ENCODE peak calls at places on chromosome 16, in nine cellular contexts. W is endothelial cell; A is HEK293T; D is WTC11; H is stimulated activated CD8-positive, alpha-beta memory T cell treated with anti-CD3 and anti-CD28 coated beads, Interleukin-2, amount 100 ng/mL, for 48 hours; J is hepatocyte; S is Panc1; G is ACHN; Q is left kidney. F is an unnamed sample.

GRCh38 chr16:1167276-1168107 is 14.6 kb downstream of the CACNA1H start:
- DNase-seq in W (no peak), H (no peak), A (no peak), G (no peak), D (peak), J (no peak), S (no peak), Q (peak), F (peak)

GRCh38 chr16:57446530-57447141 is 549 bp downstream of the CIAPIN1 start:
- DNase-seq in D (no peak), A (peak), J (peak), H (no peak), S (no peak), G (peak), Q (peak), W (no peak), F (no peak)

GRCh38 chr16:84643180-84643583 is 5.1 kb upstream of the KLHL36 start:
- DNase-seq in Q (peak), S (no peak), A (no peak), H (no peak), J (peak), W (no peak), G (peak), D (no peak), F (no peak)

GRCh38 chr16:51818342-51818944 is 667.4 kb upstream of the SALL1 start:
- DNase-seq in Q (peak), G (peak), A (peak), S (peak), D (peak), J (peak), H (no peak), W (peak), F (no peak)

GRCh38 chr16:6081320-6081976 is 983.9 kb upstream of the EEF2KMT start:
- DNase-seq in J (peak), H (no peak), G (peak), D (peak), W (peak), Q (peak), S (peak), A (peak), F (no peak)

GRCh38 chr16:87791295-87792204 is 25.8 kb upstream of the KLHDC4 start:
- DNase-seq in D (no peak), Q (no peak), J (no peak), W (no peak), S (no peak), G (no peak), H (no peak), A (no peak), F (peak)

GRCh38 chr16:27638833-27639587 is 89.1 kb downstream of the KATNIP start:
- DNase-seq in W (no peak), J (no peak), H (no peak), S (no peak), Q (peak), G (no peak), A (no peak), D (no peak), F (no peak)

GRCh38 chr16:71537643-71538042 is 11.4 kb downstream of the CHST4 start:
- DNase-seq in H (peak), D (peak), Q (peak), A (peak), S (no peak), G (peak), J (peak), W (peak), F (peak)

GRCh38 chr16:19179890-19180490 is 11.9 kb downstream of the SYT17 start:
- DNase-seq in H (peak), S (peak), G (peak), Q (peak), A (peak), D (peak), W (peak), J (peak), F (peak)

GRCh38 chr16:58020628-58021521 is 4.7 kb upstream of the MMP15 start:
- DNase-seq in W (peak), S (no peak), J (peak), Q (peak), H (no peak), A (peak), G (peak), D (peak), F (no peak)

GRCh38 chr16:2971985-2972784 is 3.0 kb downstream of the PAQR4 start:
- DNase-seq in Q (no peak), H (no peak), G (no peak), J (no peak), S (no peak), W (no peak), A (no peak), D (no peak), F (no peak)

GRCh38 chr16:67456383-67457140 is 24.4 kb downstream of the ATP6V0D1 start:
- DNase-seq in W (no peak), H (no peak), S (no peak), D (peak), A (no peak), Q (peak), J (no peak), G (peak), F (no peak)

GRCh38 chr16:2236362-2237075 is at the start of gene DNASE1L2:
- DNase-seq in J (peak), G (no peak), A (no peak), D (peak), S (no peak), W (peak), H (no peak), Q (peak), F (no peak)

GRCh38 chr16:75909746-75910145 is 183.5 kb upstream of the CPHXL start:
- DNase-seq in Q (no peak), W (no peak), G (no peak), D (no peak), A (no peak), H (no peak), S (no peak), J (no peak), F (no peak)

F was measured in nucleus accumbens.